ENCODE peak calls at places on chromosomes 6 and 20, in eight cellular contexts. M is IMR-90; J is effector CD4-positive, alpha-beta T cell; A is fibroblast of lung; B is neuronal stem cell; D is NCI-H2029 treated with DMSO at 0.1 percent for 48 hours; I is T-helper 1 cell; Q is dorsolateral prefrontal cortex. W is an unnamed sample.
A peak's percentile ranks its signal among the peaks of the same experiment; 100 is the strongest.

GRCh38 chr6:169654590-169655391 is 47.0 kb downstream of the WDR27 start:
- DNase-seq in B (no peak), M (peak; percentile 61), J (peak; percentile 55), A (peak; percentile 73), D (no peak), Q (no peak), I (peak; percentile 54), W (peak; percentile 73)

GRCh38 chr6:75306074-75306473 is 21.5 kb upstream of the TMEM30A start:
- DNase-seq in J (no peak), I (no peak), D (no peak), Q (no peak), B (no peak), A (peak; percentile 58), M (peak; percentile 62), W (no peak)

GRCh38 chr6:87078983-87079616 is 15.8 kb downstream of the CGA start:
- DNase-seq in Q (peak; percentile 54), M (peak; percentile 63), B (peak; percentile 61), A (peak; percentile 69), J (peak; percentile 30), I (peak; percentile 32), D (peak; percentile 24), W (peak; percentile 70)

GRCh38 chr6:151327079-151327478 is 64.3 kb downstream of the ZBTB2 start:
- DNase-seq in M (no peak), I (no peak), J (no peak), A (no peak), D (no peak), B (no peak), Q (no peak), W (no peak)

GRCh38 chr6:5471044-5471443 is 209.7 kb downstream of the FARS2 start:
- DNase-seq in I (peak; percentile 35), Q (peak; percentile 54), D (peak; percentile 96), B (peak; percentile 56), M (peak; percentile 58), A (peak; percentile 67), J (peak; percentile 32), W (peak; percentile 69)

GRCh38 chr20:46111028-46111835 is 6.9 kb upstream of the CD40 start:
- DNase-seq in Q (no peak), A (peak; percentile 44), M (no peak), B (no peak), J (no peak), D (no peak), I (no peak), W (peak; percentile 37)

GRCh38 chr6:167124753-167125152 is 1.9 kb downstream of the CCR6 start:
- DNase-seq in Q (no peak), M (no peak), J (no peak), A (no peak), D (no peak), B (no peak), I (no peak), W (no peak)

GRCh38 chr20:51565741-51566140 is 23.2 kb upstream of the NFATC2 start:
- DNase-seq in B (no peak), I (no peak), M (peak; percentile 32), Q (no peak), A (no peak), J (no peak), D (no peak), W (peak; percentile 54)

GRCh38 chr6:43746613-43747101 is 23.4 kb upstream of the VEGFA start:
- DNase-seq in I (no peak), D (no peak), J (no peak), Q (no peak), B (no peak), M (no peak), A (no peak), W (no peak)

GRCh38 chr20:33649201-33649631 is 12.9 kb upstream of the C20orf144 start:
- DNase-seq in I (no peak), J (no peak), M (no peak), D (peak; percentile 80), B (no peak), A (peak; percentile 66), Q (peak; percentile 60), W (no peak)

GRCh38 chr6:16850332-16851022 is 89.2 kb upstream of the ATXN1 start:
- DNase-seq in D (no peak), Q (no peak), A (no peak), J (no peak), B (no peak), I (no peak), M (no peak), W (peak; percentile 73)

GRCh38 chr6:39114707-39115599 is at the start of gene SAYSD1:
- DNase-seq in D (peak; percentile 86), A (peak; percentile 92), M (peak; percentile 88), J (peak; percentile 83), I (peak; percentile 85), B (peak; percentile 92), Q (peak; percentile 83), W (peak; percentile 99)

GRCh38 chr20:53967527-53967926 is 102.9 kb downstream of the BCAS1 start:
- DNase-seq in Q (no peak), M (no peak), D (no peak), B (no peak), I (no peak), J (no peak), A (no peak), W (no peak)

GRCh38 chr20:50610212-50610718 is 81.1 kb downstream of the RIPOR3 start:
- DNase-seq in I (no peak), D (no peak), J (no peak), Q (no peak), B (no peak), A (no peak), M (no peak), W (no peak)

GRCh38 chr6:33665957-33666356 is 44.8 kb downstream of the ITPR3 start:
- DNase-seq in M (no peak), J (no peak), Q (no peak), I (no peak), B (no peak), A (no peak), D (no peak), W (no peak)

GRCh38 chr6:87914637-87915395 is 132.8 kb upstream of the SPACA1 start:
- DNase-seq in J (no peak), I (no peak), M (peak; percentile 12), B (no peak), D (no peak), Q (no peak), A (no peak), W (no peak)

GRCh38 chr20:32767418-32768198 is 5.4 kb downstream of the DNMT3B start:
- DNase-seq in B (no peak), A (no peak), J (no peak), D (no peak), I (no peak), M (no peak), Q (no peak), W (no peak)

GRCh38 chr6:71040841-71041240 is 84.0 kb upstream of the B3GAT2 start:
- DNase-seq in J (no peak), M (no peak), I (no peak), Q (no peak), A (no peak), D (no peak), B (no peak), W (no peak)

GRCh38 chr6:125009578-125009977 is 47.3 kb downstream of the RNF217 start:
- DNase-seq in A (peak; percentile 50), Q (no peak), D (no peak), J (no peak), I (no peak), M (peak; percentile 62), B (no peak), W (no peak)

GRCh38 chr6:135428078-135428477 is 69.5 kb downstream of the AHI1 start:
- DNase-seq in D (no peak), B (no peak), M (no peak), J (no peak), Q (no peak), I (no peak), A (no peak), W (no peak)

GRCh38 chr6:116511424-116512131 is at the start of gene CALHM5:
- DNase-seq in Q (no peak), D (peak; percentile 80), B (no peak), I (no peak), A (peak; percentile 94), J (no peak), M (peak; percentile 94), W (peak; percentile 82)

GRCh38 chr20:6108330-6108729 is 14.5 kb downstream of the FERMT1 start:
- DNase-seq in M (no peak), I (no peak), J (no peak), B (no peak), D (no peak), A (no peak), Q (no peak), W (no peak)

GRCh38 chr6:123017313-123017712 is 21.3 kb downstream of the CLVS2 start:
- DNase-seq in I (no peak), M (no peak), A (no peak), Q (no peak), B (no peak), D (no peak), J (no peak), W (no peak)

GRCh38 chr6:149221774-149222070 is 95.8 kb upstream of the TAB2 start:
- DNase-seq in D (no peak), Q (no peak), A (no peak), I (no peak), B (no peak), M (peak; percentile 45), J (no peak), W (peak; percentile 13)

GRCh38 chr6:12472601-12473038 is 182.5 kb downstream of the EDN1 start:
- DNase-seq in A (peak; percentile 12), B (no peak), I (no peak), M (peak; percentile 67), Q (no peak), D (peak; percentile 36), J (no peak), W (peak; percentile 61)

GRCh38 chr6:50689210-50689609 is 24.1 kb upstream of the TFAP2D start:
- DNase-seq in J (no peak), D (no peak), Q (no peak), B (no peak), I (no peak), M (no peak), A (no peak), W (no peak)

GRCh38 chr20:36367907-36368306 is 61.8 kb downstream of the DLGAP4 start:
- DNase-seq in J (no peak), I (no peak), A (no peak), D (peak; percentile 18), B (no peak), Q (no peak), M (no peak), W (no peak)

GRCh38 chr20:40547492-40548129 is 141.4 kb downstream of the MAFB start:
- DNase-seq in I (no peak), Q (no peak), M (no peak), J (no peak), B (no peak), A (no peak), D (no peak), W (no peak)

GRCh38 chr6:73323323-73323722 is 30.8 kb downstream of the DPPA5 start:
- DNase-seq in Q (no peak), B (no peak), J (no peak), D (no peak), M (no peak), I (no peak), A (no peak), W (no peak)

GRCh38 chr20:5729348-5729747 is 20.9 kb upstream of the SHLD1 start:
- DNase-seq in M (peak; percentile 81), I (no peak), D (no peak), A (peak; percentile 96), Q (no peak), B (no peak), J (no peak), W (no peak)

GRCh38 chr20:49846206-49846807 is 33.7 kb downstream of the SLC9A8 start:
- DNase-seq in A (peak; percentile 64), M (peak; percentile 58), B (peak; percentile 49), J (peak; percentile 52), D (peak; percentile 65), Q (no peak), I (peak; percentile 45), W (peak; percentile 36)

W was measured in Daoy.